ENCODE peak calls at places on chromosomes 13 and 19, in five cellular contexts. X is omental fat pad; Y is GDM1; U is activated naive CD4-positive, alpha-beta T cell; K is B cell. J is an unnamed sample.
A peak's percentile ranks its signal among the peaks of the same experiment; 100 is the strongest.

GRCh38 chr13:43446126-43446525 is 340.6 kb downstream of the ENOX1 start:
- DNase-seq in X (no peak), Y (no peak), U (no peak), K (no peak), J (no peak)

GRCh38 chr19:36488816-36489138 is 584 bp downstream of the ZNF566 start:
- DNase-seq in X (no peak), Y (peak; percentile 28), U (peak; percentile 9), K (no peak), J (no peak)

GRCh38 chr13:86757236-86757978 is 913.8 kb upstream of the SLITRK5 start:
- DNase-seq in X (no peak), Y (no peak), U (no peak), K (no peak), J (no peak)

GRCh38 chr13:58151452-58151851 is 519.9 kb downstream of the PCDH17 start:
- DNase-seq in X (no peak), Y (no peak), U (no peak), K (no peak), J (no peak)

GRCh38 chr19:35471946-35472345 is 18.3 kb downstream of the KRTDAP start:
- DNase-seq in X (no peak), Y (no peak), U (no peak), K (no peak), J (no peak)

GRCh38 chr13:24683833-24684599 is 3.8 kb downstream of the ATP12A start:
- DNase-seq in X (peak; percentile 36), Y (peak; percentile 44), U (peak; percentile 42), K (peak; percentile 66), J (peak; percentile 68)

GRCh38 chr19:39212377-39212742 is 8.3 kb upstream of the SYCN start:
- DNase-seq in X (no peak), Y (no peak), U (peak; percentile 47), K (peak; percentile 51), J (no peak)

GRCh38 chr19:49403404-49404187 is 15.5 kb downstream of the KASH5 start:
- DNase-seq in X (no peak), Y (no peak), U (no peak), K (peak; percentile 67), J (no peak)

GRCh38 chr13:69556540-69557196 is 551.0 kb upstream of the ATXN8OS start:
- DNase-seq in X (no peak), Y (no peak), U (no peak), K (no peak), J (no peak)

GRCh38 chr19:18340990-18341868 is 831 bp downstream of the PGPEP1 start:
- DNase-seq in X (peak; percentile 29), Y (peak; percentile 43), U (peak; percentile 59), K (peak; percentile 69), J (peak; percentile 91)

GRCh38 chr13:106561551-106562170 is 6.3 kb downstream of the ARGLU1 start:
- DNase-seq in X (no peak), Y (no peak), U (no peak), K (peak; percentile 36), J (no peak)

GRCh38 chr19:50820086-50820485 is 3.5 kb downstream of the KLK1 start:
- DNase-seq in X (no peak), Y (no peak), U (no peak), K (peak; percentile 40), J (no peak)

GRCh38 chr13:76942363-76942762 is 5.9 kb upstream of the ACOD1 start:
- DNase-seq in X (no peak), Y (no peak), U (no peak), K (no peak), J (no peak)

GRCh38 chr13:41117859-41118258 is 14.7 kb downstream of the KBTBD6 start:
- DNase-seq in X (no peak), Y (no peak), U (no peak), K (no peak), J (no peak)

GRCh38 chr19:11050323-11051114 is 38.7 kb upstream of the LDLR start:
- DNase-seq in X (no peak), Y (no peak), U (no peak), K (no peak), J (no peak)

GRCh38 chr13:46982856-46983582 is 86.2 kb upstream of the HTR2A start:
- DNase-seq in X (no peak), Y (peak; percentile 52), U (no peak), K (peak; percentile 78), J (no peak)

GRCh38 chr19:5828661-5829566 is 10.6 kb downstream of the FUT6 start:
- DNase-seq in X (no peak), Y (no peak), U (peak; percentile 15), K (peak; percentile 47), J (no peak)

GRCh38 chr13:90896022-90896421 is 451.5 kb upstream of the MIR17HG start:
- DNase-seq in X (no peak), Y (no peak), U (no peak), K (no peak), J (no peak)

GRCh38 chr19:55460670-55461258 is 678 bp downstream of the ISOC2 start:
- DNase-seq in X (peak; percentile 82), Y (peak; percentile 28), U (no peak), K (peak; percentile 68), J (no peak)

GRCh38 chr19:14472202-14472961 is 2.8 kb downstream of the PTGER1 start:
- DNase-seq in X (peak; percentile 73), Y (no peak), U (peak; percentile 84), K (peak; percentile 88), J (no peak)

GRCh38 chr13:52739468-52740071 is at the start of gene CNMD:
- DNase-seq in X (no peak), Y (no peak), U (no peak), K (no peak), J (no peak)

GRCh38 chr13:39963612-39964011 is 308.1 kb downstream of the COG6 start:
- DNase-seq in X (no peak), Y (no peak), U (no peak), K (no peak), J (no peak)

GRCh38 chr13:112137144-112137543 is 70.2 kb downstream of the SOX1 start:
- DNase-seq in X (no peak), Y (no peak), U (no peak), K (no peak), J (peak; percentile 24)

GRCh38 chr13:41457589-41458186 is 338 bp downstream of the RGCC start:
- DNase-seq in X (no peak), Y (no peak), U (peak; percentile 44), K (peak; percentile 48), J (peak; percentile 88)

GRCh38 chr13:113656831-113657671 is 947 bp downstream of the ATP4B start:
- DNase-seq in X (no peak), Y (no peak), U (no peak), K (no peak), J (peak; percentile 87)

GRCh38 chr19:45995715-45996385 is 583 bp downstream of the CCDC61 start:
- DNase-seq in X (no peak), Y (no peak), U (no peak), K (no peak), J (no peak)

GRCh38 chr19:7873304-7874079 is 698 bp downstream of the PRR36 start:
- DNase-seq in X (no peak), Y (no peak), U (no peak), K (no peak), J (no peak)

GRCh38 chr19:46990998-46991676 is 28.5 kb upstream of the NPAS1 start:
- DNase-seq in X (peak; percentile 72), Y (peak; percentile 9), U (peak; percentile 26), K (peak; percentile 51), J (no peak)

GRCh38 chr19:48308695-48309586 is 16.4 kb upstream of the EMP3 start:
- DNase-seq in X (no peak), Y (no peak), U (no peak), K (no peak), J (no peak)

GRCh38 chr19:56973713-56974553 is 133.4 kb upstream of the PEG3 start:
- DNase-seq in X (no peak), Y (no peak), U (no peak), K (no peak), J (no peak)

GRCh38 chr19:19552811-19553210 is 14.7 kb downstream of the CILP2 start:
- DNase-seq in X (no peak), Y (no peak), U (peak; percentile 11), K (no peak), J (no peak)

GRCh38 chr13:27496851-27497250 is 46.5 kb upstream of the MTIF3 start:
- DNase-seq in X (no peak), Y (no peak), U (no peak), K (no peak), J (no peak)

J was measured in mesenteric fat pad.